ENCODE peak calls at places on chromosomes 16 and 17, in ten cellular contexts. Y is non-pigmented ciliary epithelial cell; I is NCI-H1417; Z is myocyte; F is GM20000; O is stimulated activated CD8-positive, alpha-beta memory T cell treated with anti-CD3 and anti-CD28 coated beads, Interleukin-7, amount 100 ng/mL, for 4 hours; V is CD4-positive, alpha-beta T cell; P is activated CD8-positive, alpha-beta T cell treated with anti-CD3 and anti-CD28 coated beads, Interleukin-2, amount 10 ng/mL, durations not matched to agents 7 days and 5 days; N is astrocyte of the hippocampus; A is T-cell. J is an unnamed sample.
A peak's percentile ranks its signal among the peaks of the same experiment; 100 is the strongest.

GRCh38 chr17:50127661-50128361 is 2.1 kb downstream of the SAMD14 start:
- DNase-seq in P (no peak), F (no peak), A (no peak), I (no peak), Z (peak; percentile 45), Y (no peak), O (no peak), N (peak; percentile 37), V (no peak), J (no peak)

GRCh38 chr17:19381361-19381740 is 3.1 kb downstream of the MAPK7 start:
- DNase-seq in P (no peak), N (no peak), F (no peak), O (no peak), I (no peak), Y (no peak), Z (no peak), V (no peak), A (no peak), J (no peak)

GRCh38 chr16:89737341-89738071 is 16.2 kb downstream of the ZNF276 start:
- DNase-seq in V (peak; percentile 54), Y (no peak), Z (no peak), O (no peak), F (no peak), A (peak; percentile 50), I (no peak), P (peak; percentile 70), N (no peak), J (no peak)

GRCh38 chr16:79509221-79509631 is 91.3 kb downstream of the MAF start:
- DNase-seq in O (no peak), Y (no peak), N (peak; percentile 17), V (no peak), P (no peak), I (peak; percentile 8), F (no peak), Z (no peak), A (no peak), J (no peak)

GRCh38 chr16:14011846-14012245 is 59.3 kb upstream of the MRTFB start:
- DNase-seq in P (no peak), A (no peak), N (no peak), V (no peak), Y (no peak), O (no peak), I (no peak), Z (no peak), F (no peak), J (no peak)

GRCh38 chr17:55783684-55784245 is 32.9 kb downstream of the PCTP start:
- DNase-seq in P (no peak), O (no peak), N (no peak), Y (no peak), I (no peak), Z (peak; percentile 72), F (no peak), A (no peak), V (no peak), J (no peak)

GRCh38 chr16:82990155-82990554 is 363.4 kb downstream of the CDH13 start:
- DNase-seq in Z (no peak), Y (no peak), V (no peak), I (no peak), P (no peak), O (no peak), F (no peak), A (no peak), N (peak; percentile 49), J (no peak)

GRCh38 chr17:44850612-44851011 is 2.9 kb downstream of the HIGD1B start:
- DNase-seq in Y (no peak), O (no peak), F (no peak), A (no peak), I (no peak), Z (no peak), P (no peak), V (no peak), N (no peak), J (no peak)

GRCh38 chr17:71632328-71632727 is 488.5 kb upstream of the SOX9 start:
- DNase-seq in P (no peak), V (no peak), A (no peak), Y (no peak), Z (peak; percentile 6), O (no peak), I (peak; percentile 40), F (no peak), N (peak; percentile 62), J (no peak)

J was measured in germinal center.